ENCODE peak calls at places on chromosomes 2 and 18, in eight cellular contexts. O is spleen, P is suprapubic skin, B is A549, K is cardiac muscle cell, M is chondrocyte, J is uterus, V is HepG2. A is an unnamed sample.
A peak's percentile ranks its signal among the peaks of the same experiment; 100 is the strongest.

GRCh38 chr2:178108176-178108575 is 4.1 kb upstream of the RBM45 start:
- DNase-seq in P (no peak), J (no peak), O (peak; percentile 71), V (no peak), M (no peak), K (no peak), B (no peak), A (no peak)

GRCh38 chr2:236711440-236711839 is 141.8 kb downstream of the ACKR3 start:
- DNase-seq in V (no peak), O (peak; percentile 43), B (no peak), K (peak; percentile 26), M (no peak), P (no peak), J (no peak), A (no peak)

GRCh38 chr2:238016526-238016925 is 44.3 kb upstream of the SCLY start:
- DNase-seq in K (no peak), B (no peak), P (no peak), J (no peak), O (no peak), V (no peak), M (no peak), A (no peak)

GRCh38 chr2:129437775-129438174 is 541.7 kb upstream of the RAB6C start:
- DNase-seq in K (no peak), J (no peak), B (no peak), P (no peak), O (no peak), M (no peak), V (no peak), A (no peak)

GRCh38 chr18:7038330-7038846 is 79.2 kb downstream of the LAMA1 start:
- DNase-seq in P (peak; percentile 92), V (peak; percentile 27), O (no peak), J (peak; percentile 91), K (peak; percentile 100), M (no peak), B (no peak), A (peak; percentile 71)

GRCh38 chr18:58897994-58898393 is 33.3 kb downstream of the ZNF532 start:
- DNase-seq in J (no peak), K (no peak), O (no peak), B (no peak), M (no peak), V (no peak), P (no peak), A (no peak)

GRCh38 chr2:17628349-17629261 is 88.1 kb downstream of the VSNL1 start:
- DNase-seq in V (no peak), J (no peak), P (no peak), B (no peak), O (no peak), M (no peak), K (no peak), A (no peak)

GRCh38 chr18:48151421-48152095 is 221.1 kb upstream of the SMAD2 start:
- DNase-seq in J (no peak), K (no peak), M (no peak), V (no peak), P (no peak), O (no peak), B (no peak), A (no peak)

GRCh38 chr2:197828464-197829135 is 24.2 kb downstream of the PLCL1 start:
- DNase-seq in M (no peak), B (no peak), K (peak; percentile 76), P (no peak), O (no peak), V (no peak), J (no peak), A (no peak)

GRCh38 chr2:102144128-102144527 is 1.6 kb downstream of the IL1R1 start:
- DNase-seq in V (no peak), O (no peak), P (no peak), K (peak; percentile 81), B (no peak), J (no peak), M (no peak), A (no peak)

GRCh38 chr2:69789129-69789528 is 40.3 kb upstream of the GMCL1 start:
- DNase-seq in O (no peak), M (no peak), K (peak; percentile 82), V (peak; percentile 82), J (peak; percentile 34), P (no peak), B (peak; percentile 64), A (no peak)

GRCh38 chr2:209499071-209499470 is 75.2 kb downstream of the MAP2 start:
- DNase-seq in J (no peak), K (peak; percentile 20), B (no peak), P (no peak), M (no peak), O (no peak), V (no peak), A (no peak)

GRCh38 chr2:6103949-6104348 is 411.8 kb downstream of the SOX11 start:
- DNase-seq in B (no peak), M (no peak), P (no peak), K (no peak), V (no peak), J (no peak), O (no peak), A (peak; percentile 63)

GRCh38 chr2:139160838-139161237 is 380.6 kb upstream of the NXPH2 start:
- DNase-seq in P (no peak), M (no peak), V (no peak), O (no peak), B (no peak), J (no peak), K (no peak), A (no peak)

DNA sequence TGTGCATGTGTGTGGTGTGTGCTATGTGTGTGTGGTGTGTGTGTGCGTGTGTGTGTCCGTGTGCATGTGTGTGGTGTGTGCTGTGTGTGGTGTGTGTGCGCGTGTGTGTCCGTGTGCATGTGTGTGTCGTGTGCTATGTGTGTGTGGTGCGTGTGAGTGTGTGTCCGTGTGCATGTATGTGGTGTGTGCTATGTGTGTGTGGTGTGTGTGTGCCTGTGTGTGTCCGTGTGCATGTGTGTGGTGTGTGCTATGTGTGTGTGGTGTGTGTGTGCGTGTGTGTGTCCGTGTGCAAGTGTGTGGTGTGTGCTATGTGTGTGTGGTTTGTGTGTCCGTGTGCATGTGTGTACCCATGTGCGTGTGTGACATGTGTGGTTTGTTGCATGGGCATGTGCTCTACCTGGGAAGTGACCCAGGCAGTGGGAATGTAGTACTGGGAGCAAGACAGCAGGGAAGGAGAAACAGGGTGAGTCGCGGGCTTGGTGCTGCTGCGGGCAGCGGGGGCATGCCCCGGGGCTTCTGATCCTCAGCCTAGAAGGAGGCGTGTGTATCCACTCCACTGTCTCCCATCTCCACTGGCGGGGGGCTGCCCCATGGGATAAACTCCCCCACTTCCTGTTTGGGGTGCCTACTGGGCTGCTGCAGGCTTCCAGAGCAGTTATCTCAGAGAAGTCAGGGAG is 7.6 kb upstream of the OTOS start:
- DNase-seq in J (no peak), V (no peak), B (no peak), O (no peak), M (no peak), P (no peak), K (no peak), A (no peak)
- TF ChIP-seq CTCF in J (no peak), V (peak; percentile 3), B (no peak), O (no peak), M (no peak), P (no peak), K (no peak), A (no peak)

DNA sequence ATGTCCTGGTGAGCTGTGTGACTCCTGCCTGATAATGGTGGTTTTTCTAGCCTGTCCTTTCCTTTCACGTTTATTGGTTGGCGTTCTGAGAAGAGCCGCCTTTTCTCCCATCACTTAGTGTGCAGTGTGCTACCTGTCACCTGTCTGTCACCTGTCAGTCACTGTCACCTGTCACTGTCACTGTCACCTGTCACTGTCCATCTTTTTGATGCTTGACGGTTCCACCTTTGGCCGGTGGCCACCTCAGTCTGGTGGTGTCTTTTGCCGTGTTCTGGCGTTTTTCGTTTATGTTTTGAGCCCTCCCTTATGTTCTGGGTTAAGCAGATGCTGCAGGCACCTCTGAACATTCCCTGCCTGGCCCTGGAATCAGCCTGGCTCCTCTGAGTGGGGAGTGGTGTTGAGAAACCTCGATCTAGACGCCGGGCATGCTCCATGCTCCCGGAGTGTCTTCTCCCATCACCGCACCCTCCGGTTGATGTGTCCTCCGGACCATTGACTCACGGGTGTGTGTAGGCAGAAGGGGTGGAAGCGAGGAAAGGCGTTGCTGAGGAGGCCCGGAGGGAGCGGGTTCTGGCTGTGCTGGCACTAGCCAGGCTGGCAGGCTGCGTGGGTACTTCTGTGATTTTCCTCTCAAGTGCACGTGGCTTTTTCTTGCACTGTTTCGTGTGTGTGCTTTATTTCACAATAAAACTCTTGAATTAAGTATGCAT is 20.7 kb downstream of the DTYMK start:
- DNase-seq in K (no peak), O (no peak), V (no peak), M (no peak), B (no peak), P (no peak), J (no peak), A (no peak)
- TF ChIP-seq CTCF in K (no peak), O (no peak), V (no peak), M (peak; percentile 14), B (no peak), P (no peak), J (no peak), A (no peak)

GRCh38 chr2:239688098-239688497 is 287.3 kb upstream of the HDAC4 start:
- DNase-seq in M (no peak), O (peak; percentile 58), B (peak; percentile 27), K (no peak), P (no peak), V (no peak), J (no peak), A (no peak)
- TF ChIP-seq CTCF in M (no peak), O (peak; percentile 18), B (peak; percentile 15), K (no peak), P (peak; percentile 32), V (no peak), J (no peak), A (no peak)

GRCh38 chr2:230906471-230907230 is 18.4 kb downstream of the GPR55 start:
- DNase-seq in M (peak; percentile 85), P (peak; percentile 48), J (peak; percentile 1), V (no peak), B (no peak), K (no peak), O (peak; percentile 58), A (no peak)

GRCh38 chr2:230903251-230904150 is 21.5 kb downstream of the GPR55 start:
- DNase-seq in O (peak; percentile 51), V (no peak), B (no peak), P (no peak), K (no peak), J (peak; percentile 6), M (peak; percentile 72), A (no peak)

GRCh38 chr2:230907361-230908093 is 17.5 kb downstream of the GPR55 start:
- DNase-seq in K (no peak), V (no peak), O (peak; percentile 53), M (peak; percentile 53), B (no peak), P (peak; percentile 47), J (peak; percentile 4), A (no peak)

GRCh38 chr2:230905448-230906430 is 19.3 kb downstream of the GPR55 start:
- DNase-seq in K (no peak), B (no peak), P (peak; percentile 52), V (peak; percentile 83), O (peak; percentile 75), M (peak; percentile 72), J (peak; percentile 3), A (no peak)

DNA sequence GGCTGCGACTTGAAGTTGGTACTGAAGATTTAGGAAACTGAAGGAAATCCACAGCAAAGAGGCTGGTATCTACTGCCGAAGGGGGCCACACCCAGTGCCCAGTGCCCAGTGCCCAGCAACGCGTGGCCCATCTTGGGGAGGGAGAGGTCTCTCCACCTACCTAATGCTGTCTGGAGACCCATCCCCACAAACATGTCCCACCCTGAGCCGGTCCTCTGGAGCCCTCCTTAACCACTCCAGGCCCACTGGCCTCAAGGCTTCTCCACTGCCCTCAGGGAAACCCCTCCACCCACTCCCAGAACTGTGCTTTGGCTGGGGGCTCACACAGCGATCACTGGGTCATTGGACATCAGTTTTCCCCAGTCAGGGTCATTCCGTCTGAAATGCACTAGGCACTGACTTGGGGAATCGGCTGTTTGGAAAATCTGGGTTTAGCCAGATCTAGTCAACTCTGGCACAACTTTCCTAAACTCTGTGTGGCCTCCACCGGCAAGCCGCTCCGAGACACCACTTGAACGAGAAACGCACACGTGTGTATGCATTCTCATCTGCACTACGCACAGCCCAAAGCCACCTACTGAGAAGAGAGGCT is 20.1 kb downstream of the GPR55 start:
- DNase-seq in P (peak; percentile 26), B (no peak), V (no peak), K (no peak), J (peak; percentile 6), O (peak; percentile 62), M (peak; percentile 57), A (no peak)
- TF ChIP-seq CTCF in P (no peak), B (no peak), V (no peak), K (no peak), J (no peak), O (no peak), M (no peak), A (no peak)